ENCODE peak calls at places on chromosomes 1 and 21, in five cellular contexts. I is midbrain; A is upper lobe of right lung; L is posterior vena cava; G is CD4-positive, alpha-beta memory T cell. Z is an unnamed sample.

GRCh38 chr1:37509181-37509580 is 5.4 kb downstream of the MEAF6 start:
- DNase-seq in I (no peak), A (no peak), L (no peak), G (no peak), Z (no peak)

GRCh38 chr1:32180186-32181060 is 948 bp downstream of the TXLNA start:
- DNase-seq in I (no peak), A (peak), L (peak), G (no peak), Z (peak)

GRCh38 chr1:227758366-227758765 is 23.1 kb downstream of the SNAP47 start:
- DNase-seq in I (no peak), A (no peak), L (no peak), G (no peak), Z (no peak)

GRCh38 chr1:19122668-19123067 is 87.4 kb downstream of the UBR4 start:
- DNase-seq in I (no peak), A (no peak), L (no peak), G (no peak), Z (no peak)

GRCh38 chr1:247895976-247896375 is 589 bp downstream of the OR2W3 start:
- DNase-seq in I (no peak), A (no peak), L (no peak), G (no peak), Z (no peak)

GRCh38 chr1:209427811-209428210 is 155.7 kb upstream of the CAMK1G start:
- DNase-seq in I (no peak), A (no peak), L (no peak), G (no peak), Z (no peak)

GRCh38 chr1:219958875-219959417 is 30.6 kb upstream of the SLC30A10 start:
- DNase-seq in I (no peak), A (no peak), L (no peak), G (no peak), Z (no peak)

GRCh38 chr1:118254001-118254400 is 69.0 kb upstream of the SPAG17 start:
- DNase-seq in I (no peak), A (no peak), L (no peak), G (no peak), Z (no peak)

GRCh38 chr1:98468111-98468717 is 193.3 kb upstream of the SNX7 start:
- DNase-seq in I (peak), A (no peak), L (no peak), G (peak), Z (no peak)

GRCh38 chr21:21682172-21682571 is 684.0 kb downstream of the NCAM2 start:
- DNase-seq in I (no peak), A (no peak), L (no peak), G (no peak), Z (no peak)

GRCh38 chr1:6731905-6732304 is 30.3 kb upstream of the DNAJC11 start:
- DNase-seq in I (no peak), A (no peak), L (no peak), G (no peak), Z (no peak)

GRCh38 chr1:87084247-87084836 is 169.9 kb downstream of the HS2ST1 start:
- DNase-seq in I (peak), A (no peak), L (no peak), G (peak), Z (no peak)

GRCh38 chr1:19799233-19799876 is 361 bp downstream of the TMCO4 start:
- DNase-seq in I (no peak), A (peak), L (peak), G (peak), Z (peak)

GRCh38 chr21:34845521-34846213 is 176.9 kb downstream of the CLIC6 start:
- DNase-seq in I (no peak), A (peak), L (no peak), G (peak), Z (no peak)

GRCh38 chr1:7388488-7389185 is 382.5 kb upstream of the VAMP3 start:
- DNase-seq in I (peak), A (no peak), L (peak), G (no peak), Z (peak)

GRCh38 chr1:234934611-234935033 is 194.0 kb downstream of the TOMM20 start:
- DNase-seq in I (no peak), A (no peak), L (no peak), G (no peak), Z (no peak)

GRCh38 chr21:35648512-35648911 is 411.8 kb downstream of the SETD4 start:
- DNase-seq in I (no peak), A (no peak), L (no peak), G (no peak), Z (no peak)